ENCODE peak calls at places on chromosomes 6 and 20, in seven cellular contexts. N, O, P, U, M, T and C are unnamed samples.

GRCh38 chr20:3406481-3407425 is 716 bp downstream of the DNAAF9 start:
- DNase-seq in P (peak), T (peak), M (no peak), O (peak), U (peak), N (peak), C (peak)

GRCh38 chr6:136069119-136069518 is 181.0 kb downstream of the MTFR2 start:
- DNase-seq in N (no peak), O (peak), M (no peak), U (peak), T (no peak), P (no peak), C (peak)

GRCh38 chr6:134007077-134007476 is 45.3 kb downstream of the SLC2A12 start:
- DNase-seq in O (no peak), U (no peak), P (no peak), T (peak), N (no peak), M (no peak), C (peak)

GRCh38 chr6:148572676-148573335 is 174.0 kb upstream of the UST start:
- DNase-seq in N (no peak), O (no peak), P (no peak), T (no peak), U (no peak), M (no peak), C (no peak)

GRCh38 chr20:44188752-44189151 is 1.8 kb upstream of the JPH2 start:
- DNase-seq in T (peak), N (no peak), M (no peak), U (no peak), O (no peak), P (no peak), C (no peak)

GRCh38 chr20:12173333-12173732 is 255.6 kb downstream of the BTBD3 start:
- DNase-seq in T (no peak), M (no peak), P (no peak), N (no peak), O (no peak), U (no peak), C (peak)

GRCh38 chr6:116046739-116047138 is 14.0 kb downstream of the FRK start:
- DNase-seq in P (no peak), M (no peak), N (no peak), U (no peak), T (no peak), O (no peak), C (no peak)

GRCh38 chr6:144510859-144511258 is 225.7 kb downstream of the UTRN start:
- DNase-seq in P (no peak), T (no peak), M (no peak), U (no peak), N (no peak), O (no peak), C (no peak)

GRCh38 chr20:31654534-31654933 is 16.8 kb downstream of the COX4I2 start:
- DNase-seq in U (no peak), O (no peak), N (no peak), T (no peak), P (no peak), M (no peak), C (no peak)

GRCh38 chr6:146244630-146245143 is 215.8 kb downstream of the GRM1 start:
- DNase-seq in N (no peak), M (no peak), O (no peak), P (no peak), U (no peak), T (no peak), C (no peak)

GRCh38 chr6:131575834-131576478 is 2.9 kb downstream of the ARG1 start:
- DNase-seq in P (no peak), O (no peak), N (no peak), T (no peak), U (no peak), M (no peak), C (no peak)